ENCODE peak calls at places on chromosomes 7 and 10, in six cellular contexts. N, X, W, C, B and J are unnamed samples.

GRCh38 chr7:151453326-151453791 is 13.4 kb upstream of the CRYGN start:
- DNase-seq in N (peak), X (no peak), B (no peak), C (no peak), W (no peak), J (no peak)

GRCh38 chr10:72375173-72375572 is 20.5 kb upstream of the DNAJB12 start:
- DNase-seq in N (no peak), W (no peak), B (no peak), C (peak), X (no peak), J (no peak)

GRCh38 chr10:23556727-23557440 is 118.0 kb downstream of the OTUD1 start:
- DNase-seq in W (no peak), N (no peak), C (no peak), X (no peak), B (peak), J (no peak)

GRCh38 chr10:24136070-24136469 is 72.9 kb upstream of the KIAA1217 start:
- DNase-seq in N (no peak), W (no peak), X (no peak), C (no peak), B (no peak), J (no peak)

GRCh38 chr7:155001756-155002410 is 1.0 kb downstream of the PAXIP1 start:
- DNase-seq in X (peak), W (no peak), N (no peak), B (peak), C (peak), J (peak)

GRCh38 chr7:55557666-55558188 is 14.6 kb downstream of the VOPP1 start:
- DNase-seq in B (no peak), W (no peak), N (no peak), X (no peak), C (no peak), J (no peak)

GRCh38 chr7:2886900-2887299 is 42.8 kb upstream of the GNA12 start:
- DNase-seq in W (peak), N (no peak), C (peak), B (peak), X (peak), J (peak)

GRCh38 chr7:133053321-133053891 is 28.5 kb downstream of the CHCHD3 start:
- DNase-seq in N (no peak), C (peak), X (no peak), B (peak), W (no peak), J (no peak)

GRCh38 chr7:38070718-38071117 is 107.3 kb upstream of the STARD3NL start:
- DNase-seq in X (peak), B (no peak), W (no peak), C (no peak), N (no peak), J (no peak)

GRCh38 chr7:2282185-2282751 is 32.0 kb downstream of the SNX8 start:
- DNase-seq in X (no peak), B (no peak), W (no peak), C (no peak), N (no peak), J (no peak)

GRCh38 chr7:44050121-44050914 is 5.8 kb downstream of the DBNL start:
- DNase-seq in C (no peak), B (no peak), N (peak), W (no peak), X (no peak), J (no peak)

GRCh38 chr10:107413971-107414370 is 249.5 kb upstream of the SORCS1 start:
- DNase-seq in W (no peak), X (no peak), N (no peak), C (no peak), B (no peak), J (no peak)

GRCh38 chr7:48741545-48741944 is 182.8 kb upstream of the CDC14C start:
- DNase-seq in B (no peak), X (no peak), N (no peak), C (no peak), W (no peak), J (no peak)